ENCODE peak calls at places on chromosomes 16 and 17, in ten cellular contexts. E is NCI-H510A treated with DMSO at 0.1 percent for 48 hours; U is naive thymus-derived CD4-positive, alpha-beta T cell; P is activated CD4-positive, alpha-beta T cell treated with anti-CD3 and anti-CD28 coated beads, Interleukin-2, amount 50 U/mL, for 1 hour; O is stimulated activated CD4-positive, alpha-beta T cell treated with anti-CD3 and anti-CD28 coated beads, Interleukin-4, amount 100 ng/mL, for 24 hours; N is foreskin keratinocyte; L is amniotic stem cell; T is AG10803; K is neural crest cell; Q is SK-MEL-5. Z is an unnamed sample.

GRCh38 chr16:23362460-23363317 is 60.6 kb downstream of the SCNN1B start:
- DNase-seq in E (peak; percentile 87), U (no peak), P (no peak), O (no peak), N (peak; percentile 8), L (no peak), T (no peak), K (no peak), Q (no peak), Z (no peak)

GRCh38 chr16:83561876-83562275 is 245.9 kb upstream of the HSBP1 start:
- DNase-seq in E (no peak), U (no peak), P (no peak), O (no peak), N (no peak), L (no peak), T (peak; percentile 18), K (peak; percentile 41), Q (no peak), Z (no peak)

GRCh38 chr16:46562979-46563378 is 58.2 kb downstream of the SHCBP1 start:
- DNase-seq in E (no peak), U (no peak), P (no peak), O (no peak), N (no peak), L (no peak), T (no peak), K (no peak), Q (no peak), Z (no peak)

GRCh38 chr17:76696763-76697701 is 13.7 kb downstream of the MXRA7 start:
- DNase-seq in E (no peak), U (no peak), P (no peak), O (no peak), N (no peak), L (no peak), T (no peak), K (no peak), Q (no peak), Z (no peak)

GRCh38 chr17:73304971-73305786 is 6.6 kb downstream of the CDC42EP4 start:
- DNase-seq in E (peak; percentile 75), U (no peak), P (no peak), O (no peak), N (peak; percentile 71), L (peak; percentile 84), T (peak; percentile 84), K (no peak), Q (peak; percentile 62), Z (no peak)

GRCh38 chr17:75272848-75273184 is 1.8 kb upstream of the MIF4GD start:
- DNase-seq in E (no peak), U (no peak), P (no peak), O (no peak), N (no peak), L (no peak), T (no peak), K (no peak), Q (no peak), Z (no peak)

GRCh38 chr17:44465897-44466296 is 37.3 kb downstream of the GPATCH8 start:
- DNase-seq in E (no peak), U (no peak), P (no peak), O (no peak), N (no peak), L (no peak), T (no peak), K (no peak), Q (no peak), Z (no peak)

GRCh38 chr17:17476865-17477467 is at the start of gene MED9:
- DNase-seq in E (peak; percentile 91), U (peak; percentile 96), P (peak; percentile 96), O (peak; percentile 95), N (peak; percentile 72), L (peak; percentile 62), T (peak; percentile 87), K (peak; percentile 90), Q (peak; percentile 94), Z (peak; percentile 98)

GRCh38 chr17:81348097-81349055 is 46.9 kb upstream of the BAHCC1 start:
- DNase-seq in E (peak; percentile 89), U (no peak), P (no peak), O (no peak), N (no peak), L (no peak), T (no peak), K (no peak), Q (no peak), Z (no peak)

GRCh38 chr16:50272687-50273381 is 6.5 kb downstream of the ADCY7 start:
- DNase-seq in E (no peak), U (no peak), P (no peak), O (no peak), N (no peak), L (no peak), T (no peak), K (no peak), Q (no peak), Z (no peak)

GRCh38 chr17:19384723-19385391 is 2.1 kb downstream of the MFAP4 start:
- DNase-seq in E (peak; percentile 26), U (no peak), P (no peak), O (no peak), N (peak; percentile 58), L (no peak), T (peak; percentile 97), K (no peak), Q (no peak), Z (no peak)

GRCh38 chr16:27246439-27246838 is 22.1 kb downstream of the NSMCE1 start:
- DNase-seq in E (no peak), U (no peak), P (no peak), O (no peak), N (no peak), L (no peak), T (no peak), K (no peak), Q (no peak), Z (peak; percentile 25)

GRCh38 chr16:48812856-48813255 is 202.9 kb upstream of the N4BP1 start:
- DNase-seq in E (no peak), U (no peak), P (no peak), O (no peak), N (no peak), L (no peak), T (no peak), K (no peak), Q (no peak), Z (no peak)

GRCh38 chr16:47374629-47375028 is 86.2 kb downstream of the ITFG1 start:
- DNase-seq in E (no peak), U (no peak), P (no peak), O (no peak), N (no peak), L (no peak), T (no peak), K (no peak), Q (no peak), Z (no peak)

GRCh38 chr17:71396711-71397110 is 724.1 kb upstream of the SOX9 start:
- DNase-seq in E (no peak), U (no peak), P (no peak), O (no peak), N (no peak), L (no peak), T (no peak), K (no peak), Q (no peak), Z (no peak)

GRCh38 chr17:66543526-66543925 is 241.1 kb downstream of the PRKCA start:
- DNase-seq in E (no peak), U (no peak), P (no peak), O (no peak), N (no peak), L (no peak), T (no peak), K (no peak), Q (no peak), Z (no peak)

GRCh38 chr17:77737442-77738265 is 220.8 kb upstream of the TNRC6C start:
- DNase-seq in E (peak; percentile 97), U (no peak), P (no peak), O (no peak), N (no peak), L (no peak), T (no peak), K (no peak), Q (no peak), Z (no peak)

GRCh38 chr16:2095918-2096582 is 39.6 kb downstream of the PKD1 start:
- DNase-seq in E (no peak), U (no peak), P (no peak), O (no peak), N (no peak), L (no peak), T (no peak), K (no peak), Q (no peak), Z (no peak)

Z was measured in stimulated activated naive CD8-positive, alpha-beta T cell treated with anti-CD3 and anti-CD28 coated beads, Interleukin-15, Interleukin-2, amounts not matched to agents 100 U/mL and 50 U/mL, for 24 hours.